ENCODE peak calls at places on chromosomes 11 and 22, in four cellular contexts. Y, Z, T and G are unnamed samples.

GRCh38 chr11:72224587-72225410 is at the start of gene INPPL1:
- DNase-seq in Y (no peak), T (no peak), Z (no peak), G (peak)

GRCh38 chr22:50576806-50577696 is 1.2 kb downstream of the CPT1B start:
- DNase-seq in Z (no peak), T (no peak), Y (no peak), G (no peak)

GRCh38 chr11:46902694-46903093 is 15.7 kb downstream of the LRP4 start:
- DNase-seq in Z (no peak), Y (no peak), T (no peak), G (no peak)

GRCh38 chr11:14299921-14300320 is 59.1 kb downstream of the RRAS2 start:
- DNase-seq in T (no peak), Y (no peak), Z (no peak), G (no peak)

GRCh38 chr11:1070594-1071462 is 3.8 kb upstream of the MUC2 start:
- DNase-seq in Z (no peak), Y (no peak), T (no peak), G (no peak)

GRCh38 chr22:32788884-32789624 is 12.5 kb upstream of the TIMP3 start:
- DNase-seq in Y (no peak), T (no peak), Z (no peak), G (no peak)

GRCh38 chr11:130315354-130315970 is 745 bp upstream of the ZBTB44 start:
- DNase-seq in Z (peak), T (peak), Y (no peak), G (peak)

GRCh38 chr22:31611065-31611760 is 50.8 kb downstream of the PISD start:
- DNase-seq in Y (no peak), T (no peak), Z (no peak), G (no peak)

GRCh38 chr22:38314140-38314991 is 2.9 kb downstream of the CSNK1E start:
- DNase-seq in Y (no peak), Z (no peak), T (no peak), G (no peak)

GRCh38 chr11:76329983-76330382 is 50.9 kb downstream of the THAP12 start:
- DNase-seq in Z (no peak), T (no peak), Y (no peak), G (no peak)